ENCODE peak calls at places on chromosome 22, in nine cellular contexts. One of them, this sample, is unnamed.

GRCh38 chr22:18976197-18976751 is 40.2 kb upstream of the PRODH start:
- DNase-seq in HFF-Myc: no peak
- DNase-seq in aorta: no peak
- DNase-seq in central memory CD4-positive, alpha-beta T cell: no peak
- DNase-seq in stimulated activated CD8-positive, alpha-beta memory T cell treated with anti-CD3 and anti-CD28 coated beads, Interleukin-7, amount 100 ng/mL, for 1 hour: no peak
- DNase-seq in AG08396: no peak
- DNase-seq in ecto neural progenitor cell: no peak
- DNase-seq in T47D: no peak
- DNase-seq in omental fat pad: no peak
- DNase-seq in this sample: no peak

GRCh38 chr22:44107341-44107740 is 73.4 kb upstream of the PARVG start:
- DNase-seq in HFF-Myc: no peak
- DNase-seq in aorta: peak; percentile 48
- DNase-seq in central memory CD4-positive, alpha-beta T cell: no peak
- DNase-seq in stimulated activated CD8-positive, alpha-beta memory T cell treated with anti-CD3 and anti-CD28 coated beads, Interleukin-7, amount 100 ng/mL, for 1 hour: no peak
- DNase-seq in AG08396: no peak
- DNase-seq in ecto neural progenitor cell: no peak
- DNase-seq in T47D: no peak
- DNase-seq in omental fat pad: no peak
- DNase-seq in this sample: no peak

GRCh38 chr22:31089101-31090100 is 8.3 kb downstream of the SMTN start:
- DNase-seq in HFF-Myc: no peak
- DNase-seq in aorta: no peak
- DNase-seq in central memory CD4-positive, alpha-beta T cell: peak; percentile 25
- DNase-seq in stimulated activated CD8-positive, alpha-beta memory T cell treated with anti-CD3 and anti-CD28 coated beads, Interleukin-7, amount 100 ng/mL, for 1 hour: no peak
- DNase-seq in AG08396: peak; percentile 76
- DNase-seq in ecto neural progenitor cell: peak; percentile 69
- DNase-seq in T47D: peak; percentile 49
- DNase-seq in omental fat pad: no peak
- DNase-seq in this sample: no peak

GRCh38 chr22:47054231-47055072 is 292.0 kb downstream of the TBC1D22A start:
- DNase-seq in HFF-Myc: no peak
- DNase-seq in aorta: peak; percentile 41
- DNase-seq in central memory CD4-positive, alpha-beta T cell: no peak
- DNase-seq in stimulated activated CD8-positive, alpha-beta memory T cell treated with anti-CD3 and anti-CD28 coated beads, Interleukin-7, amount 100 ng/mL, for 1 hour: no peak
- DNase-seq in AG08396: no peak
- DNase-seq in ecto neural progenitor cell: no peak
- DNase-seq in T47D: no peak
- DNase-seq in omental fat pad: no peak
- DNase-seq in this sample: no peak

GRCh38 chr22:19036523-19037273 is 85.5 kb downstream of the DGCR2 start:
- DNase-seq in HFF-Myc: no peak
- DNase-seq in aorta: peak; percentile 75
- DNase-seq in central memory CD4-positive, alpha-beta T cell: no peak
- DNase-seq in stimulated activated CD8-positive, alpha-beta memory T cell treated with anti-CD3 and anti-CD28 coated beads, Interleukin-7, amount 100 ng/mL, for 1 hour: no peak
- DNase-seq in AG08396: no peak
- DNase-seq in ecto neural progenitor cell: no peak
- DNase-seq in T47D: no peak
- DNase-seq in omental fat pad: no peak
- DNase-seq in this sample: peak; percentile 38

GRCh38 chr22:36934153-36934939 is 20.9 kb downstream of the CSF2RB start:
- DNase-seq in HFF-Myc: no peak
- DNase-seq in aorta: no peak
- DNase-seq in central memory CD4-positive, alpha-beta T cell: no peak
- DNase-seq in stimulated activated CD8-positive, alpha-beta memory T cell treated with anti-CD3 and anti-CD28 coated beads, Interleukin-7, amount 100 ng/mL, for 1 hour: no peak
- DNase-seq in AG08396: no peak
- DNase-seq in ecto neural progenitor cell: no peak
- DNase-seq in T47D: no peak
- DNase-seq in omental fat pad: no peak
- DNase-seq in this sample: no peak

GRCh38 chr22:30201970-30202369 is 44.6 kb downstream of the LIF start:
- DNase-seq in HFF-Myc: no peak
- DNase-seq in aorta: no peak
- DNase-seq in central memory CD4-positive, alpha-beta T cell: no peak
- DNase-seq in stimulated activated CD8-positive, alpha-beta memory T cell treated with anti-CD3 and anti-CD28 coated beads, Interleukin-7, amount 100 ng/mL, for 1 hour: no peak
- DNase-seq in AG08396: no peak
- DNase-seq in ecto neural progenitor cell: no peak
- DNase-seq in T47D: no peak
- DNase-seq in omental fat pad: no peak
- DNase-seq in this sample: no peak

GRCh38 chr22:48427731-48428211 is 1399.9 kb downstream of the BRD1 start:
- DNase-seq in HFF-Myc: no peak
- DNase-seq in aorta: peak; percentile 71
- DNase-seq in central memory CD4-positive, alpha-beta T cell: no peak
- DNase-seq in stimulated activated CD8-positive, alpha-beta memory T cell treated with anti-CD3 and anti-CD28 coated beads, Interleukin-7, amount 100 ng/mL, for 1 hour: no peak
- DNase-seq in AG08396: no peak
- DNase-seq in ecto neural progenitor cell: no peak
- DNase-seq in T47D: no peak
- DNase-seq in omental fat pad: no peak
- DNase-seq in this sample: no peak

GRCh38 chr22:24706050-24706449 is 68.5 kb downstream of the PIWIL3 start:
- DNase-seq in HFF-Myc: no peak
- DNase-seq in aorta: no peak
- DNase-seq in central memory CD4-positive, alpha-beta T cell: no peak
- DNase-seq in stimulated activated CD8-positive, alpha-beta memory T cell treated with anti-CD3 and anti-CD28 coated beads, Interleukin-7, amount 100 ng/mL, for 1 hour: no peak
- DNase-seq in AG08396: no peak
- DNase-seq in ecto neural progenitor cell: no peak
- DNase-seq in T47D: no peak
- DNase-seq in omental fat pad: no peak
- DNase-seq in this sample: no peak

GRCh38 chr22:19884954-19885751 is 30.5 kb upstream of the GNB1L start:
- DNase-seq in HFF-Myc: no peak
- DNase-seq in aorta: peak; percentile 74
- DNase-seq in central memory CD4-positive, alpha-beta T cell: no peak
- DNase-seq in stimulated activated CD8-positive, alpha-beta memory T cell treated with anti-CD3 and anti-CD28 coated beads, Interleukin-7, amount 100 ng/mL, for 1 hour: no peak
- DNase-seq in AG08396: no peak
- DNase-seq in ecto neural progenitor cell: no peak
- DNase-seq in T47D: no peak
- DNase-seq in omental fat pad: no peak
- DNase-seq in this sample: peak; percentile 30

GRCh38 chr22:21766933-21767462 is 31.4 kb upstream of the YPEL1 start:
- DNase-seq in HFF-Myc: no peak
- DNase-seq in aorta: no peak
- DNase-seq in central memory CD4-positive, alpha-beta T cell: peak; percentile 61
- DNase-seq in stimulated activated CD8-positive, alpha-beta memory T cell treated with anti-CD3 and anti-CD28 coated beads, Interleukin-7, amount 100 ng/mL, for 1 hour: peak; percentile 54
- DNase-seq in AG08396: no peak
- DNase-seq in ecto neural progenitor cell: no peak
- DNase-seq in T47D: no peak
- DNase-seq in omental fat pad: no peak
- DNase-seq in this sample: no peak